ENCODE peak calls at places on chromosomes 1 and 21, in ten cellular contexts. One of them, this sample, is unnamed.

GRCh38 chr1:77824694-77825355 is 45.4 kb downstream of the MIGA1 start:
- DNase-seq in WTC11: no peak
- DNase-seq in hippocampal formation: no peak
- DNase-seq in stimulated activated CD4-positive, alpha-beta T cell treated with anti-CD3 and anti-CD28 coated beads, Interleukin-2, amount 100 ng/mL, for 24 hours: no peak
- DNase-seq in KBM-7: no peak
- DNase-seq in fibroblast of mammary gland: peak; percentile 21
- DNase-seq in activated CD8-positive, alpha-beta memory T cell treated with anti-CD3 and anti-CD28 coated beads, Interleukin-2, amount 50 U/mL, for 4 hours: no peak
- DNase-seq in naive thymus-derived CD8-positive, alpha-beta T cell: no peak
- DNase-seq in prostate gland: no peak
- DNase-seq in heart left ventricle: no peak
- DNase-seq in this sample: no peak

GRCh38 chr1:206725053-206725963 is 40.6 kb downstream of the MAPKAPK2 start:
- DNase-seq in fibroblast of mammary gland: peak; percentile 70
- DNase-seq in heart left ventricle: no peak
- DNase-seq in WTC11: peak; percentile 67
- DNase-seq in prostate gland: no peak
- DNase-seq in hippocampal formation: no peak
- DNase-seq in stimulated activated CD4-positive, alpha-beta T cell treated with anti-CD3 and anti-CD28 coated beads, Interleukin-2, amount 100 ng/mL, for 24 hours: peak; percentile 66
- DNase-seq in KBM-7: peak; percentile 55
- DNase-seq in activated CD8-positive, alpha-beta memory T cell treated with anti-CD3 and anti-CD28 coated beads, Interleukin-2, amount 50 U/mL, for 4 hours: peak; percentile 59
- DNase-seq in naive thymus-derived CD8-positive, alpha-beta T cell: peak; percentile 52
- DNase-seq in this sample: no peak

GRCh38 chr1:99919221-99919620 is 50.6 kb upstream of the SLC35A3 start:
- DNase-seq in heart left ventricle: no peak
- DNase-seq in fibroblast of mammary gland: peak; percentile 55
- DNase-seq in WTC11: no peak
- DNase-seq in naive thymus-derived CD8-positive, alpha-beta T cell: no peak
- DNase-seq in activated CD8-positive, alpha-beta memory T cell treated with anti-CD3 and anti-CD28 coated beads, Interleukin-2, amount 50 U/mL, for 4 hours: no peak
- DNase-seq in stimulated activated CD4-positive, alpha-beta T cell treated with anti-CD3 and anti-CD28 coated beads, Interleukin-2, amount 100 ng/mL, for 24 hours: no peak
- DNase-seq in KBM-7: no peak
- DNase-seq in hippocampal formation: no peak
- DNase-seq in prostate gland: no peak
- DNase-seq in this sample: no peak

GRCh38 chr1:230609208-230609607 is 33.1 kb upstream of the COG2 start:
- DNase-seq in naive thymus-derived CD8-positive, alpha-beta T cell: no peak
- DNase-seq in KBM-7: no peak
- DNase-seq in hippocampal formation: no peak
- DNase-seq in stimulated activated CD4-positive, alpha-beta T cell treated with anti-CD3 and anti-CD28 coated beads, Interleukin-2, amount 100 ng/mL, for 24 hours: no peak
- DNase-seq in WTC11: no peak
- DNase-seq in heart left ventricle: no peak
- DNase-seq in fibroblast of mammary gland: no peak
- DNase-seq in prostate gland: no peak
- DNase-seq in activated CD8-positive, alpha-beta memory T cell treated with anti-CD3 and anti-CD28 coated beads, Interleukin-2, amount 50 U/mL, for 4 hours: no peak
- DNase-seq in this sample: no peak

GRCh38 chr1:151197863-151198253 is 494 bp upstream of the PIP5K1A start:
- DNase-seq in KBM-7: no peak
- DNase-seq in activated CD8-positive, alpha-beta memory T cell treated with anti-CD3 and anti-CD28 coated beads, Interleukin-2, amount 50 U/mL, for 4 hours: no peak
- DNase-seq in stimulated activated CD4-positive, alpha-beta T cell treated with anti-CD3 and anti-CD28 coated beads, Interleukin-2, amount 100 ng/mL, for 24 hours: no peak
- DNase-seq in fibroblast of mammary gland: no peak
- DNase-seq in WTC11: no peak
- DNase-seq in naive thymus-derived CD8-positive, alpha-beta T cell: no peak
- DNase-seq in prostate gland: no peak
- DNase-seq in hippocampal formation: no peak
- DNase-seq in heart left ventricle: no peak
- DNase-seq in this sample: no peak

GRCh38 chr1:155706101-155706619 is 17.3 kb downstream of the DAP3 start:
- DNase-seq in hippocampal formation: no peak
- DNase-seq in naive thymus-derived CD8-positive, alpha-beta T cell: no peak
- DNase-seq in WTC11: no peak
- DNase-seq in activated CD8-positive, alpha-beta memory T cell treated with anti-CD3 and anti-CD28 coated beads, Interleukin-2, amount 50 U/mL, for 4 hours: no peak
- DNase-seq in KBM-7: no peak
- DNase-seq in prostate gland: no peak
- DNase-seq in fibroblast of mammary gland: peak; percentile 66
- DNase-seq in stimulated activated CD4-positive, alpha-beta T cell treated with anti-CD3 and anti-CD28 coated beads, Interleukin-2, amount 100 ng/mL, for 24 hours: no peak
- DNase-seq in heart left ventricle: no peak
- DNase-seq in this sample: no peak

GRCh38 chr1:59360170-59360569 is 63.3 kb downstream of the FGGY start:
- DNase-seq in KBM-7: no peak
- DNase-seq in stimulated activated CD4-positive, alpha-beta T cell treated with anti-CD3 and anti-CD28 coated beads, Interleukin-2, amount 100 ng/mL, for 24 hours: no peak
- DNase-seq in WTC11: no peak
- DNase-seq in heart left ventricle: no peak
- DNase-seq in activated CD8-positive, alpha-beta memory T cell treated with anti-CD3 and anti-CD28 coated beads, Interleukin-2, amount 50 U/mL, for 4 hours: no peak
- DNase-seq in hippocampal formation: no peak
- DNase-seq in fibroblast of mammary gland: peak; percentile 85
- DNase-seq in prostate gland: no peak
- DNase-seq in naive thymus-derived CD8-positive, alpha-beta T cell: no peak
- DNase-seq in this sample: no peak

GRCh38 chr1:109500886-109501285 is 7.0 kb downstream of the CYB561D1 start:
- DNase-seq in KBM-7: no peak
- DNase-seq in stimulated activated CD4-positive, alpha-beta T cell treated with anti-CD3 and anti-CD28 coated beads, Interleukin-2, amount 100 ng/mL, for 24 hours: no peak
- DNase-seq in heart left ventricle: no peak
- DNase-seq in fibroblast of mammary gland: peak; percentile 11
- DNase-seq in prostate gland: no peak
- DNase-seq in activated CD8-positive, alpha-beta memory T cell treated with anti-CD3 and anti-CD28 coated beads, Interleukin-2, amount 50 U/mL, for 4 hours: no peak
- DNase-seq in hippocampal formation: no peak
- DNase-seq in WTC11: no peak
- DNase-seq in naive thymus-derived CD8-positive, alpha-beta T cell: no peak
- DNase-seq in this sample: no peak

GRCh38 chr1:56948403-56949023 is 17.3 kb downstream of the C8B start:
- DNase-seq in KBM-7: peak; percentile 3
- DNase-seq in heart left ventricle: no peak
- DNase-seq in WTC11: no peak
- DNase-seq in fibroblast of mammary gland: peak; percentile 56
- DNase-seq in activated CD8-positive, alpha-beta memory T cell treated with anti-CD3 and anti-CD28 coated beads, Interleukin-2, amount 50 U/mL, for 4 hours: no peak
- DNase-seq in hippocampal formation: no peak
- DNase-seq in naive thymus-derived CD8-positive, alpha-beta T cell: no peak
- DNase-seq in stimulated activated CD4-positive, alpha-beta T cell treated with anti-CD3 and anti-CD28 coated beads, Interleukin-2, amount 100 ng/mL, for 24 hours: no peak
- DNase-seq in prostate gland: no peak
- DNase-seq in this sample: no peak

GRCh38 chr1:94044290-94044790 is 76.6 kb downstream of the ABCA4 start:
- DNase-seq in activated CD8-positive, alpha-beta memory T cell treated with anti-CD3 and anti-CD28 coated beads, Interleukin-2, amount 50 U/mL, for 4 hours: no peak
- DNase-seq in naive thymus-derived CD8-positive, alpha-beta T cell: no peak
- DNase-seq in fibroblast of mammary gland: no peak
- DNase-seq in prostate gland: peak; percentile 47
- DNase-seq in WTC11: no peak
- DNase-seq in hippocampal formation: no peak
- DNase-seq in KBM-7: peak; percentile 42
- DNase-seq in heart left ventricle: peak; percentile 83
- DNase-seq in stimulated activated CD4-positive, alpha-beta T cell treated with anti-CD3 and anti-CD28 coated beads, Interleukin-2, amount 100 ng/mL, for 24 hours: no peak
- DNase-seq in this sample: peak; percentile 16

GRCh38 chr1:222441006-222441620 is 106.8 kb downstream of the HHIPL2 start:
- DNase-seq in fibroblast of mammary gland: no peak
- DNase-seq in WTC11: no peak
- DNase-seq in stimulated activated CD4-positive, alpha-beta T cell treated with anti-CD3 and anti-CD28 coated beads, Interleukin-2, amount 100 ng/mL, for 24 hours: no peak
- DNase-seq in activated CD8-positive, alpha-beta memory T cell treated with anti-CD3 and anti-CD28 coated beads, Interleukin-2, amount 50 U/mL, for 4 hours: no peak
- DNase-seq in hippocampal formation: no peak
- DNase-seq in heart left ventricle: no peak
- DNase-seq in prostate gland: no peak
- DNase-seq in KBM-7: no peak
- DNase-seq in naive thymus-derived CD8-positive, alpha-beta T cell: no peak
- DNase-seq in this sample: no peak

GRCh38 chr1:217535601-217536377 is 95.1 kb downstream of the GPATCH2 start:
- DNase-seq in naive thymus-derived CD8-positive, alpha-beta T cell: no peak
- DNase-seq in stimulated activated CD4-positive, alpha-beta T cell treated with anti-CD3 and anti-CD28 coated beads, Interleukin-2, amount 100 ng/mL, for 24 hours: no peak
- DNase-seq in KBM-7: no peak
- DNase-seq in activated CD8-positive, alpha-beta memory T cell treated with anti-CD3 and anti-CD28 coated beads, Interleukin-2, amount 50 U/mL, for 4 hours: no peak
- DNase-seq in prostate gland: no peak
- DNase-seq in WTC11: no peak
- DNase-seq in hippocampal formation: no peak
- DNase-seq in heart left ventricle: no peak
- DNase-seq in fibroblast of mammary gland: peak; percentile 48
- DNase-seq in this sample: no peak

GRCh38 chr1:2312589-2313301 is 78.6 kb downstream of the MORN1 start:
- DNase-seq in hippocampal formation: no peak
- DNase-seq in KBM-7: no peak
- DNase-seq in heart left ventricle: no peak
- DNase-seq in activated CD8-positive, alpha-beta memory T cell treated with anti-CD3 and anti-CD28 coated beads, Interleukin-2, amount 50 U/mL, for 4 hours: no peak
- DNase-seq in prostate gland: no peak
- DNase-seq in fibroblast of mammary gland: no peak
- DNase-seq in stimulated activated CD4-positive, alpha-beta T cell treated with anti-CD3 and anti-CD28 coated beads, Interleukin-2, amount 100 ng/mL, for 24 hours: no peak
- DNase-seq in WTC11: no peak
- DNase-seq in naive thymus-derived CD8-positive, alpha-beta T cell: no peak
- DNase-seq in this sample: no peak

GRCh38 chr1:114390960-114391359 is 120.0 kb downstream of the TRIM33 start:
- DNase-seq in KBM-7: no peak
- DNase-seq in WTC11: no peak
- DNase-seq in naive thymus-derived CD8-positive, alpha-beta T cell: no peak
- DNase-seq in heart left ventricle: no peak
- DNase-seq in stimulated activated CD4-positive, alpha-beta T cell treated with anti-CD3 and anti-CD28 coated beads, Interleukin-2, amount 100 ng/mL, for 24 hours: no peak
- DNase-seq in fibroblast of mammary gland: no peak
- DNase-seq in activated CD8-positive, alpha-beta memory T cell treated with anti-CD3 and anti-CD28 coated beads, Interleukin-2, amount 50 U/mL, for 4 hours: no peak
- DNase-seq in prostate gland: no peak
- DNase-seq in hippocampal formation: no peak
- DNase-seq in this sample: no peak

GRCh38 chr1:111399792-111400610 is 27.5 kb downstream of the OVGP1 start:
- DNase-seq in naive thymus-derived CD8-positive, alpha-beta T cell: peak; percentile 45
- DNase-seq in heart left ventricle: no peak
- DNase-seq in KBM-7: peak; percentile 58
- DNase-seq in hippocampal formation: peak; percentile 12
- DNase-seq in activated CD8-positive, alpha-beta memory T cell treated with anti-CD3 and anti-CD28 coated beads, Interleukin-2, amount 50 U/mL, for 4 hours: peak; percentile 39
- DNase-seq in fibroblast of mammary gland: peak; percentile 65
- DNase-seq in stimulated activated CD4-positive, alpha-beta T cell treated with anti-CD3 and anti-CD28 coated beads, Interleukin-2, amount 100 ng/mL, for 24 hours: peak; percentile 61
- DNase-seq in prostate gland: peak; percentile 67
- DNase-seq in WTC11: peak; percentile 37
- DNase-seq in this sample: peak; percentile 51

GRCh38 chr21:36120304-36120902 is 14.5 kb upstream of the CBR3 start:
- DNase-seq in WTC11: no peak
- DNase-seq in stimulated activated CD4-positive, alpha-beta T cell treated with anti-CD3 and anti-CD28 coated beads, Interleukin-2, amount 100 ng/mL, for 24 hours: no peak
- DNase-seq in activated CD8-positive, alpha-beta memory T cell treated with anti-CD3 and anti-CD28 coated beads, Interleukin-2, amount 50 U/mL, for 4 hours: no peak
- DNase-seq in KBM-7: no peak
- DNase-seq in prostate gland: no peak
- DNase-seq in fibroblast of mammary gland: no peak
- DNase-seq in heart left ventricle: peak; percentile 53
- DNase-seq in naive thymus-derived CD8-positive, alpha-beta T cell: no peak
- DNase-seq in hippocampal formation: no peak
- DNase-seq in this sample: peak; percentile 11

GRCh38 chr1:173050865-173051264 is at the start of gene TNFSF18:
- DNase-seq in heart left ventricle: no peak
- DNase-seq in naive thymus-derived CD8-positive, alpha-beta T cell: no peak
- DNase-seq in WTC11: no peak
- DNase-seq in hippocampal formation: no peak
- DNase-seq in stimulated activated CD4-positive, alpha-beta T cell treated with anti-CD3 and anti-CD28 coated beads, Interleukin-2, amount 100 ng/mL, for 24 hours: no peak
- DNase-seq in KBM-7: no peak
- DNase-seq in activated CD8-positive, alpha-beta memory T cell treated with anti-CD3 and anti-CD28 coated beads, Interleukin-2, amount 50 U/mL, for 4 hours: no peak
- DNase-seq in prostate gland: peak; percentile 19
- DNase-seq in fibroblast of mammary gland: peak; percentile 81
- DNase-seq in this sample: no peak

GRCh38 chr1:191875994-191876393 is 282.3 kb upstream of the RGS18 start:
- DNase-seq in heart left ventricle: no peak
- DNase-seq in stimulated activated CD4-positive, alpha-beta T cell treated with anti-CD3 and anti-CD28 coated beads, Interleukin-2, amount 100 ng/mL, for 24 hours: no peak
- DNase-seq in activated CD8-positive, alpha-beta memory T cell treated with anti-CD3 and anti-CD28 coated beads, Interleukin-2, amount 50 U/mL, for 4 hours: no peak
- DNase-seq in WTC11: no peak
- DNase-seq in naive thymus-derived CD8-positive, alpha-beta T cell: no peak
- DNase-seq in KBM-7: no peak
- DNase-seq in fibroblast of mammary gland: no peak
- DNase-seq in prostate gland: no peak
- DNase-seq in hippocampal formation: no peak
- DNase-seq in this sample: no peak

GRCh38 chr1:56816909-56817308 is 2.3 kb downstream of the FYB2 start:
- DNase-seq in naive thymus-derived CD8-positive, alpha-beta T cell: no peak
- DNase-seq in fibroblast of mammary gland: no peak
- DNase-seq in heart left ventricle: no peak
- DNase-seq in KBM-7: no peak
- DNase-seq in hippocampal formation: no peak
- DNase-seq in WTC11: no peak
- DNase-seq in activated CD8-positive, alpha-beta memory T cell treated with anti-CD3 and anti-CD28 coated beads, Interleukin-2, amount 50 U/mL, for 4 hours: no peak
- DNase-seq in prostate gland: no peak
- DNase-seq in stimulated activated CD4-positive, alpha-beta T cell treated with anti-CD3 and anti-CD28 coated beads, Interleukin-2, amount 100 ng/mL, for 24 hours: no peak
- DNase-seq in this sample: no peak

GRCh38 chr1:34164510-34165381 is at the start of gene CSMD2:
- DNase-seq in stimulated activated CD4-positive, alpha-beta T cell treated with anti-CD3 and anti-CD28 coated beads, Interleukin-2, amount 100 ng/mL, for 24 hours: no peak
- DNase-seq in activated CD8-positive, alpha-beta memory T cell treated with anti-CD3 and anti-CD28 coated beads, Interleukin-2, amount 50 U/mL, for 4 hours: no peak
- DNase-seq in prostate gland: no peak
- DNase-seq in KBM-7: no peak
- DNase-seq in naive thymus-derived CD8-positive, alpha-beta T cell: no peak
- DNase-seq in heart left ventricle: no peak
- DNase-seq in WTC11: peak; percentile 75
- DNase-seq in fibroblast of mammary gland: peak; percentile 43
- DNase-seq in hippocampal formation: peak; percentile 72
- DNase-seq in this sample: peak; percentile 78

GRCh38 chr1:99279525-99279924 is 15.2 kb downstream of the PLPPR4 start:
- DNase-seq in activated CD8-positive, alpha-beta memory T cell treated with anti-CD3 and anti-CD28 coated beads, Interleukin-2, amount 50 U/mL, for 4 hours: no peak
- DNase-seq in hippocampal formation: no peak
- DNase-seq in heart left ventricle: no peak
- DNase-seq in stimulated activated CD4-positive, alpha-beta T cell treated with anti-CD3 and anti-CD28 coated beads, Interleukin-2, amount 100 ng/mL, for 24 hours: no peak
- DNase-seq in naive thymus-derived CD8-positive, alpha-beta T cell: no peak
- DNase-seq in WTC11: no peak
- DNase-seq in KBM-7: no peak
- DNase-seq in prostate gland: no peak
- DNase-seq in fibroblast of mammary gland: no peak
- DNase-seq in this sample: no peak

GRCh38 chr1:36366091-36366661 is 19.5 kb downstream of the STK40 start:
- DNase-seq in prostate gland: no peak
- DNase-seq in hippocampal formation: peak; percentile 72
- DNase-seq in naive thymus-derived CD8-positive, alpha-beta T cell: peak; percentile 77
- DNase-seq in WTC11: peak; percentile 38
- DNase-seq in stimulated activated CD4-positive, alpha-beta T cell treated with anti-CD3 and anti-CD28 coated beads, Interleukin-2, amount 100 ng/mL, for 24 hours: peak; percentile 42
- DNase-seq in activated CD8-positive, alpha-beta memory T cell treated with anti-CD3 and anti-CD28 coated beads, Interleukin-2, amount 50 U/mL, for 4 hours: peak; percentile 48
- DNase-seq in KBM-7: peak; percentile 73
- DNase-seq in heart left ventricle: peak; percentile 89
- DNase-seq in fibroblast of mammary gland: peak; percentile 64
- DNase-seq in this sample: peak; percentile 62

This sample was measured in midbrain.